ENCODE peak calls at places on chromosome 1, in eight cellular contexts. One of them, this sample, is unnamed.

GRCh38 chr1:189803364-189803763 is 674.3 kb downstream of the BRINP3 start:
- DNase-seq in mucosa of gallbladder: no peak
- DNase-seq in T-helper 9 cell: no peak
- DNase-seq in A673: no peak
- DNase-seq in choroid plexus epithelial cell: no peak
- DNase-seq in C1 segment of cervical spinal cord: no peak
- DNase-seq in stimulated activated CD8-positive, alpha-beta memory T cell treated with anti-CD3 and anti-CD28 coated beads, Interleukin-15, amount 100 ng/mL, for 1 hour: no peak
- DNase-seq in PC-9: no peak
- DNase-seq in this sample: no peak

GRCh38 chr1:185812934-185813333 is 78.7 kb downstream of the HMCN1 start:
- DNase-seq in C1 segment of cervical spinal cord: no peak
- DNase-seq in mucosa of gallbladder: no peak
- DNase-seq in stimulated activated CD8-positive, alpha-beta memory T cell treated with anti-CD3 and anti-CD28 coated beads, Interleukin-15, amount 100 ng/mL, for 1 hour: no peak
- DNase-seq in T-helper 9 cell: no peak
- DNase-seq in A673: no peak
- DNase-seq in choroid plexus epithelial cell: no peak
- DNase-seq in PC-9: no peak
- DNase-seq in this sample: no peak

GRCh38 chr1:74679811-74680210 is 6.2 kb upstream of the ERICH3 start:
- DNase-seq in C1 segment of cervical spinal cord: no peak
- DNase-seq in choroid plexus epithelial cell: no peak
- DNase-seq in A673: no peak
- DNase-seq in T-helper 9 cell: no peak
- DNase-seq in mucosa of gallbladder: no peak
- DNase-seq in PC-9: no peak
- DNase-seq in stimulated activated CD8-positive, alpha-beta memory T cell treated with anti-CD3 and anti-CD28 coated beads, Interleukin-15, amount 100 ng/mL, for 1 hour: no peak
- DNase-seq in this sample: no peak

GRCh38 chr1:85553416-85553815 is 27.1 kb upstream of the CCN1 start:
- DNase-seq in PC-9: no peak
- DNase-seq in stimulated activated CD8-positive, alpha-beta memory T cell treated with anti-CD3 and anti-CD28 coated beads, Interleukin-15, amount 100 ng/mL, for 1 hour: no peak
- DNase-seq in T-helper 9 cell: no peak
- DNase-seq in C1 segment of cervical spinal cord: no peak
- DNase-seq in choroid plexus epithelial cell: no peak
- DNase-seq in mucosa of gallbladder: peak
- DNase-seq in A673: no peak
- DNase-seq in this sample: no peak

GRCh38 chr1:211885746-211886522 is 55.4 kb upstream of the LPGAT1 start:
- DNase-seq in mucosa of gallbladder: no peak
- DNase-seq in choroid plexus epithelial cell: peak
- DNase-seq in PC-9: peak
- DNase-seq in C1 segment of cervical spinal cord: no peak
- DNase-seq in stimulated activated CD8-positive, alpha-beta memory T cell treated with anti-CD3 and anti-CD28 coated beads, Interleukin-15, amount 100 ng/mL, for 1 hour: no peak
- DNase-seq in T-helper 9 cell: no peak
- DNase-seq in A673: no peak
- DNase-seq in this sample: no peak

GRCh38 chr1:1796466-1796865 is 18.2 kb upstream of the NADK start:
- DNase-seq in C1 segment of cervical spinal cord: no peak
- DNase-seq in A673: no peak
- DNase-seq in mucosa of gallbladder: no peak
- DNase-seq in stimulated activated CD8-positive, alpha-beta memory T cell treated with anti-CD3 and anti-CD28 coated beads, Interleukin-15, amount 100 ng/mL, for 1 hour: no peak
- DNase-seq in choroid plexus epithelial cell: no peak
- DNase-seq in T-helper 9 cell: no peak
- DNase-seq in PC-9: no peak
- DNase-seq in this sample: no peak

GRCh38 chr1:211912064-211912463 is 81.5 kb upstream of the LPGAT1 start:
- DNase-seq in A673: no peak
- DNase-seq in PC-9: peak
- DNase-seq in T-helper 9 cell: no peak
- DNase-seq in choroid plexus epithelial cell: no peak
- DNase-seq in stimulated activated CD8-positive, alpha-beta memory T cell treated with anti-CD3 and anti-CD28 coated beads, Interleukin-15, amount 100 ng/mL, for 1 hour: no peak
- DNase-seq in C1 segment of cervical spinal cord: no peak
- DNase-seq in mucosa of gallbladder: no peak
- DNase-seq in this sample: no peak

GRCh38 chr1:231069333-231069732 is 29.3 kb upstream of the FAM89A start:
- DNase-seq in C1 segment of cervical spinal cord: no peak
- DNase-seq in A673: no peak
- DNase-seq in mucosa of gallbladder: no peak
- DNase-seq in choroid plexus epithelial cell: no peak
- DNase-seq in T-helper 9 cell: no peak
- DNase-seq in PC-9: no peak
- DNase-seq in stimulated activated CD8-positive, alpha-beta memory T cell treated with anti-CD3 and anti-CD28 coated beads, Interleukin-15, amount 100 ng/mL, for 1 hour: no peak
- DNase-seq in this sample: no peak

This sample was measured in epithelial cell of prostate.